ENCODE peak calls at places on chromosome 14, in six cellular contexts. P is uterus, L is K562, B is RWPE1, T is GM03348, S is germinal center. A is an unnamed sample.

GRCh38 chr14:96202441-96203094 is 2.1 kb upstream of the BDKRB2 start:
- DNase-seq in P (no peak), L (no peak), B (no peak), T (no peak), S (no peak), A (no peak)

GRCh38 chr14:49405291-49405690 is 180.9 kb downstream of the RPS29 start:
- DNase-seq in P (no peak), L (no peak), B (no peak), T (no peak), S (no peak), A (no peak)

GRCh38 chr14:96660667-96661066 is 136.5 kb upstream of the VRK1 start:
- DNase-seq in P (no peak), L (no peak), B (no peak), T (no peak), S (no peak), A (no peak)

GRCh38 chr14:104086210-104086660 is 735 bp downstream of the ASPG start:
- DNase-seq in P (peak), L (no peak), B (no peak), T (no peak), S (no peak), A (peak)

GRCh38 chr14:54173782-54174181 is 217.2 kb upstream of the BMP4 start:
- DNase-seq in P (no peak), L (no peak), B (no peak), T (peak), S (no peak), A (no peak)

GRCh38 chr14:30375280-30375892 is 183.6 kb upstream of the G2E3 start:
- DNase-seq in P (peak), L (peak), B (peak), T (peak), S (peak), A (peak)

GRCh38 chr14:42732005-42732404 is 1125.3 kb downstream of the LRFN5 start:
- DNase-seq in P (no peak), L (no peak), B (no peak), T (no peak), S (no peak), A (no peak)

GRCh38 chr14:22084393-22085281 is 411.0 kb upstream of the OR4E1 start:
- DNase-seq in P (no peak), L (peak), B (peak), T (peak), S (peak), A (no peak)

GRCh38 chr14:90850487-90850886 is 34.3 kb upstream of the TTC7B start:
- DNase-seq in P (no peak), L (no peak), B (peak), T (no peak), S (no peak), A (no peak)

GRCh38 chr14:103561381-103562134 is 899 bp downstream of the BAG5 start:
- DNase-seq in P (peak), L (peak), B (peak), T (peak), S (peak), A (peak)

GRCh38 chr14:56342419-56342901 is 224.2 kb downstream of the PELI2 start:
- DNase-seq in P (no peak), L (no peak), B (no peak), T (peak), S (peak), A (no peak)

GRCh38 chr14:30584058-30584630 is 25.2 kb downstream of the G2E3 start:
- DNase-seq in P (no peak), L (no peak), B (no peak), T (no peak), S (no peak), A (no peak)

GRCh38 chr14:104363891-104364760 is 215.4 kb upstream of the C14orf180 start:
- DNase-seq in P (no peak), L (no peak), B (no peak), T (no peak), S (no peak), A (no peak)

GRCh38 chr14:103284574-103285467 is 49.2 kb upstream of the EIF5 start:
- DNase-seq in P (no peak), L (peak), B (peak), T (no peak), S (no peak), A (no peak)